ENCODE peak calls at places on chromosomes 5 and 9, in ten cellular contexts. N is A549; Q is heart right ventricle; V is ovary; K is right atrium auricular region; G is GM23338; A is CD8-positive, alpha-beta T cell; F is lower leg skin; L is left ventricle myocardium inferior; X is psoas muscle. O is an unnamed sample.

GRCh38 chr5:89374818-89375521 is 492.0 kb upstream of the MEF2C start:
- DNase-seq in F (no peak), X (no peak), A (no peak), L (no peak), G (no peak), N (no peak), V (no peak), Q (no peak), K (no peak), O (no peak)

GRCh38 chr9:113376634-113377531 is at the start of gene HDHD3:
- DNase-seq in G (peak), A (peak), K (peak), X (peak), F (peak), L (peak), V (peak), Q (peak), N (peak), O (peak)

GRCh38 chr5:109062669-109063068 is 315.0 kb downstream of the FER start:
- DNase-seq in A (no peak), N (no peak), F (no peak), G (no peak), K (no peak), Q (no peak), X (no peak), V (no peak), L (no peak), O (no peak)

GRCh38 chr5:72210913-72211670 is 103.8 kb downstream of the MAP1B start:
- DNase-seq in A (no peak), L (peak), G (no peak), K (no peak), Q (peak), N (peak), F (no peak), V (peak), X (peak), O (no peak)

GRCh38 chr5:55096860-55097259 is 5.6 kb upstream of the GZMA start:
- DNase-seq in F (no peak), G (no peak), K (no peak), V (no peak), N (no peak), X (no peak), L (no peak), A (peak), Q (no peak), O (no peak)

GRCh38 chr5:39639618-39640078 is 214.9 kb upstream of the DAB2 start:
- DNase-seq in V (no peak), F (no peak), K (no peak), G (no peak), X (no peak), A (no peak), L (no peak), N (peak), Q (no peak), O (no peak)

GRCh38 chr9:110623462-110624025 is 44.0 kb upstream of the SVEP1 start:
- DNase-seq in F (no peak), X (no peak), A (no peak), V (no peak), G (peak), N (peak), K (no peak), Q (no peak), L (no peak), O (peak)

GRCh38 chr5:55241756-55242155 is 8.3 kb upstream of the CCNO start:
- DNase-seq in X (no peak), G (peak), F (no peak), L (no peak), K (no peak), Q (no peak), V (no peak), A (no peak), N (no peak), O (no peak)

GRCh38 chr5:158910782-158911692 is 188.7 kb downstream of the EBF1 start:
- DNase-seq in Q (no peak), F (no peak), V (no peak), K (no peak), G (no peak), L (no peak), X (no peak), A (no peak), N (peak), O (no peak)

GRCh38 chr9:91162784-91163440 is 198.8 kb downstream of the AUH start:
- DNase-seq in Q (no peak), V (no peak), L (no peak), K (peak), F (peak), N (no peak), A (no peak), G (no peak), X (no peak), O (peak)

GRCh38 chr5:116272281-116272941 is 187.6 kb downstream of the COMMD10 start:
- DNase-seq in N (no peak), X (no peak), F (no peak), L (no peak), A (no peak), Q (no peak), V (no peak), K (no peak), G (peak), O (no peak)

GRCh38 chr9:28155067-28155466 is 581.8 kb upstream of the C9orf72 start:
- DNase-seq in X (no peak), Q (no peak), L (no peak), N (no peak), G (no peak), K (no peak), V (no peak), F (no peak), A (no peak), O (no peak)

GRCh38 chr5:71832812-71833456 is 113.9 kb downstream of the CARTPT start:
- DNase-seq in L (no peak), N (peak), K (no peak), Q (no peak), V (no peak), A (no peak), G (no peak), F (no peak), X (no peak), O (no peak)

GRCh38 chr9:86639287-86639686 is 285.1 kb upstream of the TUT7 start:
- DNase-seq in A (no peak), V (no peak), F (no peak), N (no peak), K (no peak), G (no peak), X (no peak), Q (no peak), L (no peak), O (no peak)

GRCh38 chr5:178538624-178539344 is 51.4 kb downstream of the COL23A1 start:
- DNase-seq in N (no peak), X (no peak), Q (no peak), K (no peak), A (no peak), L (no peak), G (no peak), V (no peak), F (no peak), O (peak)

GRCh38 chr5:119458911-119459632 is 6.8 kb downstream of the HSD17B4 start:
- DNase-seq in L (no peak), N (no peak), A (no peak), K (no peak), Q (no peak), G (peak), F (no peak), V (no peak), X (no peak), O (peak)

GRCh38 chr5:59391576-59391975 is 501.9 kb downstream of the PDE4D start:
- DNase-seq in V (no peak), A (no peak), N (no peak), Q (no peak), X (no peak), L (no peak), F (no peak), G (no peak), K (no peak), O (no peak)

GRCh38 chr5:157612071-157612476 is 36.5 kb upstream of the ADAM19 start:
- DNase-seq in V (no peak), G (no peak), F (no peak), L (no peak), K (no peak), N (no peak), Q (no peak), X (no peak), A (no peak), O (no peak)

DNA sequence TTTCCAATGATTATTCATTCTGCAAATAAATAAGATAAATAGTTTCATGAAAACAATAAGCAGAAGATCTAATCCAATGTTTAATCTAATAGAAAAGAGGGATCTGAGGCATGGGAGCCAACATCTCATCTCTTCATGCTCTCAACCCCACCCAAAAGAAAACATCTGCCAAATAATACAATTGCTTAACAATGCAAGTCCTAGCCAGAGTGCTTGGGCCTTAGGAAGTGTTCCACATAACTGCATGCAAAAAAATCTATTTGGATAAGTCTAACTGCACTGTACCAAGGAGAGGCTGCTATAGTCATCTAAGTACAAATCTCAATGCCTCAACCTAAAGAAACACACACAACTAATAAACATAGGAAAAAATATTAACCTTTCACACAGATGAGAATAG is 606.0 kb downstream of the CDH9 start:
- DNase-seq in A (no peak), G (no peak), X (no peak), F (no peak), N (no peak), L (no peak), V (no peak), K (no peak), Q (no peak), O (no peak)
- TF ChIP-seq CTCF in A (no peak), G (no peak), X (no peak), F (no peak), N (no peak), L (no peak), V (no peak), K (no peak), Q (no peak), O (no peak)

GRCh38 chr9:68515304-68516017 is 25.2 kb downstream of the TMEM252 start:
- DNase-seq in N (peak), A (no peak), G (no peak), V (no peak), K (no peak), X (peak), L (no peak), F (no peak), Q (no peak), O (no peak)
- H3K4me3 ChIP-seq in N (no peak), A (no peak), G (peak), V (no peak), K (no peak), X (no peak), L (no peak), F (no peak), Q (no peak), O (no peak)

GRCh38 chr5:142767925-142768324 is 2.3 kb upstream of the ARHGAP26 start:
- DNase-seq in F (no peak), L (no peak), V (no peak), K (no peak), X (no peak), A (no peak), Q (no peak), G (peak), N (no peak), O (no peak)
- TF ChIP-seq CTCF in F (no peak), L (no peak), V (no peak), K (no peak), X (no peak), A (no peak), Q (no peak), G (no peak), N (no peak), O (no peak)

GRCh38 chr9:116422119-116422979 is 264.8 kb upstream of the TRIM32 start:
- DNase-seq in K (no peak), Q (no peak), G (no peak), A (no peak), F (no peak), N (no peak), X (no peak), L (no peak), V (no peak), O (no peak)

GRCh38 chr9:116425244-116425643 is 261.9 kb upstream of the TRIM32 start:
- DNase-seq in G (no peak), F (no peak), X (no peak), K (no peak), L (no peak), Q (no peak), N (no peak), V (no peak), A (no peak), O (no peak)

GRCh38 chr9:116417464-116417863 is 263.9 kb downstream of the PAPPA start:
- DNase-seq in X (no peak), L (no peak), K (no peak), V (no peak), G (no peak), N (no peak), Q (no peak), A (no peak), F (no peak), O (no peak)

GRCh38 chr9:116421006-116421538 is 266.0 kb upstream of the TRIM32 start:
- DNase-seq in K (no peak), N (no peak), A (no peak), G (no peak), F (no peak), L (no peak), V (no peak), X (no peak), Q (no peak), O (no peak)

GRCh38 chr9:116423149-116423548 is 264.0 kb upstream of the TRIM32 start:
- DNase-seq in F (no peak), X (no peak), Q (no peak), V (no peak), L (no peak), N (no peak), K (no peak), A (no peak), G (no peak), O (no peak)
- H3K4me3 ChIP-seq in F (no peak), X (no peak), Q (no peak), V (no peak), L (no peak), N (no peak), K (no peak), A (no peak), G (no peak), O (no peak)

DNA sequence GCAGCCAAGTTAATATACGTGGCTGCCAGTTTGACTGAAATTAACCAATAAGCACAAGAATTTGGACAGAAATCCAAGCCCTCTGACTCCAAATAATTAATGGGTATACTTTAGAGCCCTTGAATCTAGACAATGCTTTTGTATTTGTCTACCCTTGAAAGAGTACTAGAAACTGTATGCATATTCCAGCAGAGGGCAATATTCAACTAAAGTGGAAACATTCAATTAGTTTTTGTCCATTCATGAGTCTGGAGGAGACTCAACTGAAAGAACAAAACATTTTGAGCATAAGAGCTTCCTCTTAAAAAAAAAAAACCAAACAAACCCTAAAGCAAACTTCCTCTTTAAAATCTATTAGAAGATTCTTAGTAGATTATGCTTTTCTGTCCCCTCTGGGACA is 157.8 kb downstream of the ARHGEF28 start:
- DNase-seq in G (no peak), V (no peak), F (no peak), L (no peak), A (no peak), K (no peak), Q (no peak), N (peak), X (no peak), O (peak)
- TF ChIP-seq CTCF in G (no peak), V (no peak), F (no peak), L (peak), A (no peak), K (no peak), Q (peak), N (peak), X (peak), O (peak)

GRCh38 chr5:79791843-79792242 is 102.2 kb downstream of the CMYA5 start:
- DNase-seq in G (no peak), X (no peak), L (no peak), K (no peak), N (no peak), A (no peak), V (no peak), Q (no peak), F (no peak), O (no peak)

GRCh38 chr5:79794347-79794746 is 104.7 kb downstream of the CMYA5 start:
- DNase-seq in A (no peak), N (no peak), Q (no peak), K (no peak), F (no peak), L (no peak), G (no peak), X (no peak), V (no peak), O (no peak)

GRCh38 chr5:79793304-79793703 is 103.7 kb downstream of the CMYA5 start:
- DNase-seq in N (no peak), X (no peak), K (no peak), L (no peak), V (no peak), A (no peak), Q (no peak), G (no peak), F (no peak), O (no peak)

GRCh38 chr5:79793722-79794121 is 104.1 kb downstream of the CMYA5 start:
- DNase-seq in V (no peak), A (no peak), F (no peak), Q (no peak), L (no peak), N (no peak), G (no peak), X (no peak), K (no peak), O (no peak)

DNA sequence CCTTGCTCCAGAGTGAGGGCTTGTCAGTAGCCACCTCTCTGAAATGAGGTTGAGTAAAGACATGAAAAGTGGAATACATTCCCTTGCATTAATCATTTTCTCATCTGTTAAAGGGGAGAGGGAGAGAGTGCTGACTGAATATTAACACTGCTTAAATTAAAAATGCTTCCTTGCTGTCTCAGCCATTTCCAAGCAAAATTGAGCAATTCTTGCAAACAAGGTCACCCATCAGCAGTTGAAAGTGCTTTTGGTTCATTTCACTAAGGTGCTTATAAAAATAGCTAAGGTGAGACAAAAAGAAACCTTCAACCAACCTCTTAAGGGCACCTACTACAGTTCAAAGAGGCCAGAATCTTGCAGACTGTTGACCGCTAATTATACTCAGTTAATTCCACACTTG is 102.9 kb downstream of the CMYA5 start:
- DNase-seq in F (no peak), G (no peak), X (no peak), L (no peak), N (no peak), Q (no peak), A (no peak), K (no peak), V (no peak), O (no peak)
- H3K4me3 ChIP-seq in F (no peak), G (no peak), X (no peak), L (no peak), N (no peak), Q (no peak), A (no peak), K (no peak), V (no peak), O (no peak)

GRCh38 chr9:135823036-135823435 is 84.3 kb downstream of the CAMSAP1 start:
- DNase-seq in G (no peak), Q (no peak), N (no peak), A (no peak), F (peak), X (no peak), V (no peak), L (no peak), K (no peak), O (no peak)

GRCh38 chr9:135826188-135826545 is 81.2 kb downstream of the CAMSAP1 start:
- DNase-seq in N (no peak), Q (no peak), L (no peak), G (no peak), X (no peak), V (no peak), K (no peak), A (no peak), F (peak), O (no peak)

GRCh38 chr9:135827301-135827700 is 80.0 kb downstream of the CAMSAP1 start:
- DNase-seq in Q (no peak), K (no peak), L (no peak), A (no peak), G (no peak), N (no peak), F (peak), X (no peak), V (no peak), O (no peak)

GRCh38 chr9:135827866-135828580 is 79.3 kb downstream of the CAMSAP1 start:
- DNase-seq in K (no peak), L (no peak), A (no peak), V (no peak), X (no peak), N (no peak), F (peak), Q (no peak), G (no peak), O (no peak)

GRCh38 chr9:135825435-135826187 is 81.7 kb downstream of the CAMSAP1 start:
- DNase-seq in F (peak), Q (no peak), V (no peak), L (no peak), X (no peak), A (no peak), N (no peak), G (no peak), K (no peak), O (no peak)
- TF ChIP-seq CTCF in F (no peak), Q (no peak), V (no peak), L (no peak), X (no peak), A (no peak), N (no peak), G (no peak), K (no peak), O (no peak)

O was measured in NB4.